ENCODE peak calls at places on chromosomes 6 and 20, in four cellular contexts. W, S, O and F are unnamed samples.

GRCh38 chr6:157710604-157711003 is 112.4 kb upstream of the SNX9 start:
- DNase-seq in W (no peak), S (no peak), O (no peak), F (no peak)

GRCh38 chr6:40336296-40336695 is 250.9 kb downstream of the LRFN2 start:
- DNase-seq in W (no peak), S (no peak), O (no peak), F (no peak)

GRCh38 chr6:36130672-36131516 is 581 bp downstream of the MAPK13 start:
- DNase-seq in W (peak), S (peak), O (peak), F (no peak)

GRCh38 chr6:33949877-33950831 is 146.4 kb upstream of the MLN start:
- DNase-seq in W (no peak), S (peak), O (no peak), F (no peak)

GRCh38 chr6:165939601-165940290 is 227.9 kb downstream of the TBXT start:
- DNase-seq in W (no peak), S (no peak), O (no peak), F (no peak)

GRCh38 chr20:45209924-45210323 is 3.1 kb downstream of the SEMG1 start:
- DNase-seq in W (no peak), S (no peak), O (no peak), F (no peak)

GRCh38 chr6:164069352-164070022 is 655.0 kb downstream of the QKI start:
- DNase-seq in W (no peak), S (no peak), O (no peak), F (no peak)

GRCh38 chr6:158707120-158707519 is 57.3 kb downstream of the SYTL3 start:
- DNase-seq in W (peak), S (no peak), O (no peak), F (no peak)

GRCh38 chr20:47253860-47254259 is 102.6 kb downstream of the ZMYND8 start:
- DNase-seq in W (no peak), S (no peak), O (no peak), F (no peak)

GRCh38 chr20:6588296-6588695 is 179.2 kb upstream of the BMP2 start:
- DNase-seq in W (no peak), S (no peak), O (no peak), F (no peak)

GRCh38 chr20:43662943-43663655 is 3.8 kb upstream of the MYBL2 start:
- DNase-seq in W (no peak), S (no peak), O (no peak), F (no peak)

GRCh38 chr20:43653966-43654365 is 12.9 kb upstream of the MYBL2 start:
- DNase-seq in W (no peak), S (no peak), O (no peak), F (no peak)

GRCh38 chr20:43658723-43659419 is 8.0 kb upstream of the MYBL2 start:
- DNase-seq in W (no peak), S (no peak), O (no peak), F (no peak)

GRCh38 chr20:43655937-43656336 is 11.0 kb upstream of the MYBL2 start:
- DNase-seq in W (no peak), S (no peak), O (no peak), F (no peak)

GRCh38 chr20:43658068-43658722 is 8.7 kb upstream of the MYBL2 start:
- DNase-seq in W (no peak), S (no peak), O (peak), F (peak)
- TF ChIP-seq ELF4 in W (no peak), S (no peak), O (no peak), F (no peak)

DNA sequence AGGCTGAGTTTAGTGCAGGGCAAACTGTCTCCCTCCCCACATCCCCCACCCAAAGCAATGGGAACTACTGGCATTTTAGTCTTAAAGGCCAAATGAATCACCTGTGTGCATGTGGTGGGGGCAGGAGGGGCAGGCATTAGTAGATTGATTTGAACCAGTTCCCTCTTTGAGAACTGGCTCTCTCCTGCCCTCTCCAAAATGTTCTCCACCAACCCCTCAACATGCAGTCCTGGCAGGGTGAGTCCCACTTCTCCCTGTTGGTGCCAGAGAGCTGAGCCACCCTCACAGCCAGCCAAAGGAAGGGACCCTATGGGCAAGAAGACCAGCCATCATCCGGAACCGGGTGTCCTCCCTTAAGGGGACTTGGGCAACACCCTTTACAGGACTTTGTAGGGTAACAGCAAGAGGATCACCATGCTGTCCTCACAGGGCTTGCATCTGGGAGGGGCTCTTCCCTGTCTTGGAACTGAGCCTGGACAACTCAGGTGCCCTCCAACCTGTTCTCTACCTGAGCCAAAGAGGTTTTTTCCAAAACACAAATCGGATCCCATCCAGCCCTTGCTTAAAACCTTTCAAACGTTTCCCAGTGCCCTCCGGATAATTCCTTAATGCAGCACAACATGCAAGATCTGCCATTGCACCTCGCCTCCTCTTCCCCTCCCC is 80.6 kb downstream of the MRPL14 start:
- DNase-seq in W (no peak), S (no peak), O (no peak), F (no peak)
- TF ChIP-seq ELF4 in W (no peak), S (no peak), O (no peak), F (no peak)

DNA sequence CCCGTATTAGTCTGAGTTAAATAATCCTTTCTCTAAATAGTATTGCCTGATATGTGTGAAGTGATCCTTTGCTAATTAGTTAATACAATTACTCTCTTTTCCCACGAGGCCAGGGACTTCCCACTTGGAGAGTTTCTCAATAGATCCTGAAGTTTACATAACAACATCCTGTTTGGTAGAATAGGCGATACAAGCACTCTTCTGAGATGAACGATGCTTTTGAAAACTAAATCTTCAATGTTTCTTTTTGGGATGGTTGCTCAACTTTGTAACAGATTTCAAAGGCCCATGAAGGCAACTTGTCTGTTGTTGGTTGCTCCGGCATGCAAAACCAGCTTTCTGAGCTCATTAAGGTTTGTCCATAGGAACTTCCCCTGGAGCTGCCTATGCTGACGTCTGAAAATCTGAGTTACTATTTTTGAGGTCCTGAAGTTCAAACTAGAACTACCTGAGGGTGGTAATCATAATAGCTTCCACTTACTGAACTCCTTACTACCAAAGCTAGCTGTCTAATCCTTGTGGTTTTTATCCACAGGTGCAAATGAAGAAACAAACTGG is 25.9 kb upstream of the ROS1 start:
- DNase-seq in W (no peak), S (no peak), O (no peak), F (no peak)
- TF ChIP-seq ELF4 in W (no peak), S (no peak), O (no peak), F (no peak)

GRCh38 chr6:26016326-26017275 is 54.0 kb downstream of the TRIM38 start:
- DNase-seq in W (no peak), S (peak), O (no peak), F (no peak)
- TF ChIP-seq ELF4 in W (no peak), S (no peak), O (no peak), F (no peak)